ENCODE peak calls at places on chromosome X, in ten cellular contexts. D, A, U, L, H, G, I, T, X and Y are unnamed samples.

GRCh38 chrX:106901781-106902219 is 1.3 kb downstream of the RIPPLY1 start:
- DNase-seq in D (no peak), A (no peak), U (no peak), L (no peak), H (no peak), G (no peak), I (no peak), T (no peak), X (no peak), Y (no peak)

GRCh38 chrX:24412637-24413363 is 52.3 kb upstream of the PDK3 start:
- DNase-seq in D (no peak), A (no peak), U (no peak), L (no peak), H (no peak), G (no peak), I (no peak), T (no peak), X (no peak), Y (no peak)

GRCh38 chrX:2781226-2781571 is 29.4 kb downstream of the XG start:
- DNase-seq in D (no peak), A (no peak), U (no peak), L (no peak), H (no peak), G (no peak), I (no peak), T (no peak), X (no peak), Y (no peak)

GRCh38 chrX:134604701-134605271 is 53.5 kb downstream of the PLAC1 start:
- DNase-seq in D (no peak), A (peak), U (no peak), L (no peak), H (no peak), G (peak), I (no peak), T (no peak), X (peak), Y (no peak)

GRCh38 chrX:80808854-80809493 is 703 bp downstream of the BRWD3 start:
- DNase-seq in D (no peak), A (peak), U (no peak), L (no peak), H (no peak), G (no peak), I (no peak), T (no peak), X (no peak), Y (peak)

GRCh38 chrX:110407910-110408545 is 49.4 kb downstream of the RTL9 start:
- DNase-seq in D (peak), A (peak), U (peak), L (no peak), H (no peak), G (peak), I (no peak), T (peak), X (peak), Y (peak)

GRCh38 chrX:1528186-1528883 is 8.7 kb downstream of the P2RY8 start:
- DNase-seq in D (no peak), A (no peak), U (no peak), L (no peak), H (no peak), G (no peak), I (no peak), T (no peak), X (no peak), Y (no peak)

GRCh38 chrX:55167124-55167523 is 53.0 kb upstream of the PAGE5 start:
- DNase-seq in D (no peak), A (peak), U (no peak), L (no peak), H (no peak), G (peak), I (no peak), T (no peak), X (no peak), Y (no peak)

GRCh38 chrX:150540965-150541364 is 27.5 kb upstream of the MTM1 start:
- DNase-seq in D (no peak), A (no peak), U (no peak), L (no peak), H (no peak), G (no peak), I (no peak), T (no peak), X (no peak), Y (no peak)

GRCh38 chrX:110795645-110796510 is at the start of gene CHRDL1:
- DNase-seq in D (no peak), A (peak), U (peak), L (peak), H (no peak), G (peak), I (no peak), T (no peak), X (no peak), Y (no peak)

GRCh38 chrX:7132335-7133035 is 15.0 kb upstream of the STS start:
- DNase-seq in D (no peak), A (peak), U (peak), L (peak), H (no peak), G (peak), I (no peak), T (no peak), X (peak), Y (no peak)

GRCh38 chrX:41014776-41015175 is 70.5 kb upstream of the USP9X start:
- DNase-seq in D (no peak), A (peak), U (no peak), L (no peak), H (no peak), G (peak), I (no peak), T (no peak), X (peak), Y (no peak)